ENCODE peak calls at places on chromosomes 1 and 21, in four cellular contexts. One of them, this sample, is unnamed.

GRCh38 chr1:28232558-28233263 is at the start of gene DNAJC8:
- DNase-seq in HepG2: peak
- DNase-seq in HEK293T: peak
- DNase-seq in K562: peak
- DNase-seq in this sample: peak

GRCh38 chr1:204340137-204340536 is 19.6 kb downstream of the PLEKHA6 start:
- DNase-seq in K562: no peak
- DNase-seq in HepG2: no peak
- DNase-seq in HEK293T: no peak
- DNase-seq in this sample: no peak

GRCh38 chr1:71081697-71082080 is 854 bp upstream of the ZRANB2 start:
- DNase-seq in HEK293T: peak
- DNase-seq in K562: peak
- DNase-seq in HepG2: no peak
- DNase-seq in this sample: peak

GRCh38 chr1:112713466-112714312 is 1.4 kb downstream of the PPM1J start:
- DNase-seq in K562: no peak
- DNase-seq in HEK293T: no peak
- DNase-seq in HepG2: no peak
- DNase-seq in this sample: no peak

GRCh38 chr1:84141177-84142003 is 2.7 kb upstream of the PRKACB start:
- DNase-seq in HEK293T: no peak
- DNase-seq in HepG2: no peak
- DNase-seq in K562: no peak
- DNase-seq in this sample: no peak

GRCh38 chr21:38847556-38847955 is 41.8 kb downstream of the ETS2 start:
- DNase-seq in HepG2: no peak
- DNase-seq in HEK293T: no peak
- DNase-seq in K562: no peak
- DNase-seq in this sample: no peak

GRCh38 chr1:179083533-179083932 is 1.7 kb downstream of the TOR3A start:
- DNase-seq in HepG2: no peak
- DNase-seq in HEK293T: no peak
- DNase-seq in K562: no peak
- DNase-seq in this sample: no peak

GRCh38 chr1:88801575-88802208 is 89.7 kb downstream of the GTF2B start:
- DNase-seq in HEK293T: no peak
- DNase-seq in K562: no peak
- DNase-seq in HepG2: no peak
- DNase-seq in this sample: no peak

GRCh38 chr1:234582186-234582585 is 27.8 kb downstream of the IRF2BP2 start:
- DNase-seq in HEK293T: no peak
- DNase-seq in HepG2: no peak
- DNase-seq in K562: no peak
- DNase-seq in this sample: no peak

GRCh38 chr1:18458751-18459133 is 22.0 kb upstream of the KLHDC7A start:
- DNase-seq in K562: no peak
- DNase-seq in HEK293T: peak
- DNase-seq in HepG2: no peak
- DNase-seq in this sample: no peak

GRCh38 chr1:226201029-226201593 is 14.6 kb upstream of the ACBD3 start:
- DNase-seq in HEK293T: peak
- DNase-seq in HepG2: no peak
- DNase-seq in K562: no peak
- DNase-seq in this sample: peak

GRCh38 chr1:112337028-112337531 is 58.9 kb upstream of the CTTNBP2NL start:
- DNase-seq in HepG2: peak
- DNase-seq in HEK293T: peak
- DNase-seq in K562: peak
- DNase-seq in this sample: peak

GRCh38 chr21:34544032-34544496 is 32.1 kb upstream of the KCNE1 start:
- DNase-seq in HEK293T: peak
- DNase-seq in HepG2: peak
- DNase-seq in K562: peak
- DNase-seq in this sample: peak

GRCh38 chr1:153880962-153881361 is 41.8 kb downstream of the GATAD2B start:
- DNase-seq in K562: peak
- DNase-seq in HepG2: peak
- DNase-seq in HEK293T: peak
- DNase-seq in this sample: no peak

DNA sequence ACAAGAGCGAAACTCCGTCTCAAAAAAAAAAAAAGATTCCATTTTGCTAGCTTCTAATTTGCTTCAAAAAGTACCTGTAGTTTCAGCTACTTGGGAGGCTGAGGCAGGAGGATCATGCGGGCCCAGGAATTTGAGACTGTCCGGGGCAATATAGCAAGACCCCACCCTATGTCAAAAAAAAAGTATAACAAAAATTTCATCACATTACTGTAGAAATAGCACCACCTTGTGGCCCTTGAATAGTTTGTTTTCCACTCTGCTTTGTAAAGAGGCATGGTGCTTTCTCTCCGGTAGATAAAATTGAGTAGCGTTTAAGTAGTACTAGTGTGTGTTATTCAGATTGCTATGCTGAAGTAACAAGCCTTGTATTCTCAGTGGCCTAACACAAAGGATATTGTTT is 18.2 kb upstream of the MSTO1 start:
- DNase-seq in HEK293T: peak
- DNase-seq in K562: peak
- DNase-seq in HepG2: peak
- DNase-seq in this sample: no peak
- TF ChIP-seq ELF4 in HEK293T: no peak
- TF ChIP-seq ELF4 in K562: no peak
- TF ChIP-seq ELF4 in HepG2: no peak
- TF ChIP-seq ELF4 in this sample: no peak

DNA sequence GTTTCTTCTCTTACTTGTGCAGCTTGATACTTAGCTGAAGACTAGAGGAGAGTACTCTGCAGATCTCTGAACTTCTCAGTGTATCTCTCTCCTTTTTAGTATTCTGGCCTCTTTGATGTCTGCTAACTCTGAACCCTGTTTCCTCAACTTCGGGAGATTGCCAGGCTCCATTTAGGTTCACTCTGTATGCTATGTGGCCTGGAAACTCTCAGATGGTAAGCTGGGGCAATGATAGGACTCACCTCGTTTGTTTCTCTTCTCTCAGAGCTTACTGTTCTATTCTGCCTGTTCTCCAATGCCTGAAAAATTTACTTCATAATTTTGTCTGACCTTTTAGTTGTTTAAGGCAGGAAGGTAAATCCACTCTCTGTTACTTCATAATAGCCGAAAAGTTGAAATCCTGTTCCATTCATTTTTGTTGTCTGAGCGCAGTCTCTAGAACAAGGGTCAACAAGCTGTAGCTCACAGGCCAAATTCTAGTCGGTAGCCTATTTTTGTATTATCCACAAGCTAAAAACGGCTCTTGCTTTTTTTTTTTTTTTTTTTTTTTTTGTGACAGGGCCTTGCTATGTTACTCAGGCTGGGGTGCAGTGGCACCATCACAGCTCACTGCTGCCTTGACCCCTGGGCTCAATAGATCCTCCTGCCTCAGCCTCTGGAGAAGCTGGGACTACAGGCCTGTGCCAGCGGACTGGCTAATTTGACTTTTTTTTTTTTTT is 33.3 kb downstream of the ZMYM4 start:
- DNase-seq in HepG2: no peak
- DNase-seq in HEK293T: no peak
- DNase-seq in K562: no peak
- DNase-seq in this sample: no peak
- TF ChIP-seq ELF4 in HepG2: no peak
- TF ChIP-seq ELF4 in HEK293T: no peak
- TF ChIP-seq ELF4 in K562: no peak
- TF ChIP-seq ELF4 in this sample: no peak

DNA sequence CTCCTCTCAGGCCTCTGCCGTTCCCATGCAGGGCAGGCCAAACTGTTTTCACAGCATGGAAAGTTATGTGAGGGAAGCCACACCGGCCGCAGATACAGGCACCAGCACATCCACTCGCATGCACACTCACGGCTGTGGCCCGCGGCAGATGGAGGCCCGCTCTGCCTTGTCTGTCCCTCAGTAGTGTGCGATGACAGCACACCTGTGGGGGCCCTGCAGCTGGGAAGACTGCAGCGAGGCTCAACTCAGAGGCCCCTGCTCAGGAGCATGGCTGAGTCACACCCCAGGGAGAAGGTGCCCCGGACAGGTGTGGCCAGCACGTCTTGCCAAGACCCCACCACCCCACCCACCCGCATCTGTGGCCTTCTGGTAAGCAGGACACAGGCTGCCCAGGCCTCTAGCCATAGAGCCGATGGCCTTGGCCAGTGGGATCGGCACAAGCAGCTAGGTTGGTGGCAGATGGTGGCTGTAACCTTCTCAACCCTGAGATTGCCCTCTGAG is 1.3 kb upstream of the UBE2J2 start:
- DNase-seq in HepG2: no peak
- DNase-seq in HEK293T: no peak
- DNase-seq in K562: no peak
- DNase-seq in this sample: no peak
- TF ChIP-seq ELF4 in HepG2: no peak
- TF ChIP-seq ELF4 in HEK293T: no peak
- TF ChIP-seq ELF4 in K562: no peak
- TF ChIP-seq ELF4 in this sample: no peak

DNA sequence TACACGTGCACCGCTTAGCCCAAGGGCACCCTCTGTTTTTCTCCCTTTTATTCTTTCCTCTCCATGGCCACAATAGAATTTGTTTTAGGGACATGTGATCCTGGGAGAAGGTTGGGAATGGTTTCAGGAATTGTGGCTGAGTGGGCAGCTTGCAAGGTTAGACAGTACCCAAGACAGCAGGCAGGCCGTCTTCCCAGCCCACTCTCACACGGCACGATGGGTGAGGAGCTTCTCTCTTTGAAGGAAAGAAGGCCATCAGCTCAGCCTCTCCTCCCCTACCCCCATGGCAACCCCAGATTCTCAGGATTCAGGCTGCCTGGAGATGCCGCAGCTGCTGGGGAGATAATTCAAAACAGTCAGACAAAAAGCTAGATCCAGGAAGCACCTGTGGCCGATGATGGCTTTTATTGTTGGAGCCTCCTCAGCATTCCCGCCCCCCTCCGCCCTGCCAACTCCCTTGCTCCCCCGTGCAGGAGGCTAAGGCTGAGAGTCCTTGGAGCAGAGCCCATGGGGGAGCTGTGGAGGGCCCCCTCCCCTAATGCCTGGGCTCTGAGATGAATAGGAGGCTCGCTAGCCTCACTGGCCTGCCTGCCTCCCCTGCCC is 220.5 kb downstream of the TRABD2B start:
- DNase-seq in K562: no peak
- DNase-seq in HepG2: no peak
- DNase-seq in HEK293T: no peak
- DNase-seq in this sample: no peak
- TF ChIP-seq ELF4 in K562: no peak
- TF ChIP-seq ELF4 in HepG2: no peak
- TF ChIP-seq ELF4 in HEK293T: no peak
- TF ChIP-seq ELF4 in this sample: no peak